ENCODE peak calls at places on chromosomes 2 and 18, in four cellular contexts. G is right lobe of liver; L is CD8-positive, alpha-beta T cell; C is pancreas. Z is an unnamed sample. For H3K36me3, the result is how much of the 10 kb centered on the place peaks cover.

GRCh38 chr2:239719791-239720410 is 305.2 kb downstream of the NDUFA10 start:
- DNase-seq in G (peak), L (no peak), C (no peak), Z (no peak)

GRCh38 chr2:64773461-64774118 is 119.9 kb upstream of the SERTAD2 start:
- DNase-seq in G (no peak), L (no peak), C (peak), Z (no peak)

GRCh38 chr2:71423817-71424420 is 29.4 kb upstream of the DYSF start:
- DNase-seq in G (no peak), L (no peak), C (no peak), Z (no peak)

GRCh38 chr2:127279781-127280180 is 14.2 kb downstream of the ERCC3 start:
- DNase-seq in G (no peak), L (no peak), C (no peak), Z (no peak)

GRCh38 chr18:13474907-13475306 is 251.5 kb downstream of the FAM210A start:
- DNase-seq in G (peak), L (no peak), C (no peak), Z (no peak)

GRCh38 chr2:137952586-137953129 is 11.6 kb upstream of the HNMT start:
- DNase-seq in G (no peak), L (no peak), C (no peak), Z (peak)

GRCh38 chr2:8588831-8589191 is 93.0 kb upstream of the ID2 start:
- DNase-seq in G (peak), L (no peak), C (no peak), Z (no peak)

GRCh38 chr2:127218843-127219715 is 1.0 kb downstream of the CYP27C1 start:
- DNase-seq in G (no peak), L (no peak), C (no peak), Z (no peak)

GRCh38 chr2:229445013-229445412 is 173.9 kb upstream of the PID1 start:
- DNase-seq in G (no peak), L (no peak), C (peak), Z (no peak)

GRCh38 chr18:8812631-8813030 is 107.3 kb downstream of the MTCL1 start:
- DNase-seq in G (no peak), L (no peak), C (no peak), Z (no peak)

GRCh38 chr2:241868661-241869081 is 858 bp upstream of the RTP5 start:
- DNase-seq in G (no peak), L (no peak), C (no peak), Z (no peak)

GRCh38 chr2:177291701-177292100 is 27.2 kb upstream of the NFE2L2 start:
- DNase-seq in G (no peak), L (no peak), C (no peak), Z (no peak)

GRCh38 chr2:166375205-166375735 is 474 bp downstream of the SCN9A start:
- DNase-seq in G (peak), L (no peak), C (no peak), Z (no peak)

GRCh38 chr18:3250237-3251107 is 2.9 kb downstream of the MYL12A start:
- DNase-seq in G (no peak), L (no peak), C (no peak), Z (no peak)

GRCh38 chr2:233061007-233061590 is 957 bp downstream of the INPP5D start:
- DNase-seq in G (no peak), L (no peak), C (no peak), Z (peak)

GRCh38 chr2:180015951-180016709 is 9.0 kb upstream of the CWC22 start:
- DNase-seq in G (no peak), L (no peak), C (no peak), Z (no peak)

GRCh38 chr2:169818241-169818640 is 6.5 kb downstream of the METTL5 start:
- DNase-seq in G (no peak), L (no peak), C (no peak), Z (no peak)

GRCh38 chr2:238929242-238930081 is 81.6 kb downstream of the TWIST2 start:
- DNase-seq in G (no peak), L (no peak), C (no peak), Z (no peak)

GRCh38 chr2:120379916-120380893 is 34.3 kb downstream of the INHBB start:
- DNase-seq in G (no peak), L (no peak), C (peak), Z (no peak)

GRCh38 chr18:73774836-73775509 is 372.7 kb downstream of the FBXO15 start:
- DNase-seq in G (no peak), L (no peak), C (peak), Z (no peak)

GRCh38 chr2:205161156-205161555 is 521.1 kb upstream of the NRP2 start:
- DNase-seq in G (no peak), L (no peak), C (no peak), Z (no peak)

GRCh38 chr2:191869781-191870180 is 22.9 kb upstream of the CAVIN2 start:
- DNase-seq in G (no peak), L (no peak), C (no peak), Z (no peak)

GRCh38 chr2:42086500-42086953 is 38.7 kb downstream of the PKDCC start:
- DNase-seq in G (no peak), L (peak), C (no peak), Z (no peak)

GRCh38 chr2:70557171-70557838 is 3.7 kb upstream of the TGFA start:
- DNase-seq in G (no peak), L (no peak), C (peak), Z (no peak)

GRCh38 chr2:132609101-132609890 is 60.7 kb downstream of the LYPD1 start:
- DNase-seq in G (no peak), L (no peak), C (peak), Z (no peak)

GRCh38 chr2:225456619-225457260 is 57.2 kb downstream of the NYAP2 start:
- DNase-seq in G (no peak), L (no peak), C (no peak), Z (no peak)

GRCh38 chr18:58315739-58316215 is 271.8 kb downstream of the NEDD4L start:
- DNase-seq in G (no peak), L (no peak), C (no peak), Z (no peak)

GRCh38 chr2:219959471-219959870 is 332.0 kb downstream of the SLC4A3 start:
- DNase-seq in G (no peak), L (no peak), C (no peak), Z (no peak)

GRCh38 chr2:170221317-170222288 is 43.7 kb downstream of the MYO3B start:
- DNase-seq in G (no peak), L (no peak), C (no peak), Z (no peak)

GRCh38 chr2:219417374-219417773 is 803 bp upstream of the DES start:
- DNase-seq in G (no peak), L (no peak), C (no peak), Z (no peak)

GRCh38 chr2:85953476-85953875 is 64.7 kb upstream of the ST3GAL5 start:
- DNase-seq in G (no peak), L (no peak), C (no peak), Z (no peak)

GRCh38 chr2:150007815-150008430 is 420.3 kb upstream of the MMADHC start:
- DNase-seq in G (no peak), L (no peak), C (no peak), Z (no peak)

DNA sequence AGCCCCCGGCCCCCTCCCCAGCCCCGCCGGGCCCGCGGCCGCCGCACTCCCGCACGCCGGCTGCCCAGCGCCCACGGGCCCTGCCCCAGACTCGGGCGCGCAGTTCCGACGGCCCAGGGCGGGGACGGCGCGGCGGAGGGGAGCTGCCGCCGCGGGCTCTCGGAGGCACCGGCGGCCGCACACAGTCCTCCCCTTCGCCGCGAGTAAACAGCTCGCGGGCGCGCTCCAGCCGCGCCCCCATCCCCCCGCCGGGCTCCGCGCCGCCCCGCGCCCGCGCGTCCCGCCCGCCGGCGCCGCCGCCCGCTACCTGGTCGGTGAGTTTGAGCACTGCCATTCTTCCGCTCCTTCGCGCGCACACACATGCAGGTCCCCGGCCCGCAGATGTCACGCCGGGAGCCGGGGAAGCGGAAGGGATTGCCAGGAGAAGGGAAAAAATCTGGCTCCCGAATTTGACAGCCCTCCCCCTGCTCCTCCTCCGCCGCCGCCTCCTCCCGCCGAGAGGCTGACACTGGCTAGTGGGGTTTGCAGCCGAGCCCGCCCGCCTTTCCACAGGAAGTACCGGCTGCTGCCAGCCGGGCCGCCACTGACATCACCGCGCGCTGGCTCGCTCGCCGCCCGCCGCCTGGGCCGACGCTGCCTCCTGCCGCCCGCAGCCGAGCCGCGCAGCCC is at the start of gene ANKRD44:
- DNase-seq in G (peak), L (peak), C (peak), Z (peak)
- TF ChIP-seq CTCF in G (peak), L (no peak), C (no peak), Z (no peak)

GRCh38 chr2:109129356-109129920 is 433 bp downstream of the SH3RF3 start:
- DNase-seq in G (no peak), L (no peak), C (no peak), Z (no peak)
- H3K4me3 ChIP-seq in G (peak), L (peak), C (peak), Z (no peak)

GRCh38 chr18:53911200-53911599 is 313.3 kb downstream of the MBD2 start:
- DNase-seq in G (no peak), L (no peak), C (no peak), Z (no peak)
- H3K36me3 ChIP-seq in G (under half), L (under half), C (under half), Z (under half)

DNA sequence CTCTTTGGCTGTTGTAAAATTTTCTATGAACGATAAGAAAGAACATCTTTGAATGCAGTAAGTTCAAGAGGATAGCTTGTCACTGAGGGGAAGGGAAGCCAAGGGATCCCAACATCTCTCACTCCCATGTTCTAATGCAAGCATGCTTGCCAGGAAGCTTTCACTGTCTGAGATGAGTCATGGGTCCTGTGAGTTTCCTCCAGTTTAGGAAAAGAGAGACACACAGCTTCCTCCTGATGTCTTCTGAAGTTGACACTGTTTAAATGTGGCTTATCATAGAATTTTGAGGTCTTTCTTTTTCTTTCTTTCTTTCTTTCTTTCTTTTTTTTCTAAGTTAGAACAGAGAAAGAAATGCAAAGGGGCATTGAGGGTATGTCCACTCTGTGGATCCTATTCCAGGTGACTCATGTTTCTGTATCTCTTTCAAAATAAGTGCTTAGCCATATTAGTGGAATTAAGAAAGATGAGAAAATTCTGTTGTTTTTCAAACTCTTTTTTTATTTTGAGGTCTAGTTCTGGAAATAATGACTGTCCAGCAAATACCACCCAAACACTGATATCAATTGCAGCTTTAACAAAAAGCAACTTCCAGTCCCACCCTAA is 146.6 kb downstream of the RDH14 start:
- DNase-seq in G (no peak), L (no peak), C (no peak), Z (no peak)
- TF ChIP-seq CTCF in G (no peak), L (no peak), C (no peak), Z (no peak)

Z was measured in GM06990.